ENCODE peak calls at places on chromosomes 1 and 21, in six cellular contexts. N is heart right ventricle, A is stomach, M is breast epithelium, C is upper lobe of left lung, X is mammary epithelial cell. K is an unnamed sample.

GRCh38 chr1:224170748-224171478 is 12.1 kb upstream of the DEGS1 start:
- DNase-seq in N (no peak), A (peak; percentile 40), M (no peak), C (peak; percentile 58), X (peak; percentile 28), K (peak; percentile 31)

GRCh38 chr1:67610450-67610849 is 74.6 kb upstream of the GADD45A start:
- DNase-seq in N (no peak), A (no peak), M (no peak), C (no peak), X (peak; percentile 52), K (no peak)

GRCh38 chr21:46454634-46455390 is 3.9 kb upstream of the DIP2A start:
- DNase-seq in N (no peak), A (no peak), M (no peak), C (no peak), X (peak; percentile 30), K (no peak)

GRCh38 chr1:53350853-53351767 is 23.2 kb upstream of the LRP8 start:
- DNase-seq in N (no peak), A (peak; percentile 15), M (no peak), C (no peak), X (no peak), K (no peak)

GRCh38 chr1:66050123-66050522 is 257.4 kb downstream of the PDE4B start:
- DNase-seq in N (no peak), A (no peak), M (no peak), C (no peak), X (no peak), K (no peak)

GRCh38 chr1:151196292-151196800 is 2.0 kb upstream of the PIP5K1A start:
- DNase-seq in N (peak; percentile 82), A (peak; percentile 71), M (peak; percentile 72), C (peak; percentile 58), X (peak; percentile 81), K (peak; percentile 20)

GRCh38 chr1:102776074-102776473 is 332.2 kb downstream of the COL11A1 start:
- DNase-seq in N (no peak), A (no peak), M (no peak), C (no peak), X (no peak), K (no peak)

GRCh38 chr1:165169028-165169427 is 187.5 kb downstream of the LMX1A start:
- DNase-seq in N (no peak), A (no peak), M (no peak), C (no peak), X (peak; percentile 85), K (no peak)

GRCh38 chr1:118158918-118159317 is 26.1 kb downstream of the SPAG17 start:
- DNase-seq in N (no peak), A (no peak), M (no peak), C (no peak), X (peak; percentile 57), K (no peak)

GRCh38 chr21:42939581-42940413 is 14.4 kb upstream of the ERVH48-1 start:
- DNase-seq in N (peak; percentile 86), A (peak; percentile 73), M (peak; percentile 85), C (peak; percentile 73), X (peak; percentile 97), K (no peak)

GRCh38 chr1:6378096-6378746 is 15.3 kb downstream of the ACOT7 start:
- DNase-seq in N (no peak), A (no peak), M (no peak), C (no peak), X (no peak), K (no peak)

GRCh38 chr21:36135391-36136094 is 664 bp downstream of the CBR3 start:
- DNase-seq in N (peak; percentile 73), A (peak; percentile 55), M (peak; percentile 59), C (peak; percentile 68), X (peak; percentile 86), K (peak; percentile 51)

GRCh38 chr1:193283026-193283425 is 96.6 kb upstream of the B3GALT2 start:
- DNase-seq in N (no peak), A (no peak), M (no peak), C (no peak), X (no peak), K (no peak)

GRCh38 chr1:219086956-219087469 is 86.7 kb upstream of the LYPLAL1 start:
- DNase-seq in N (no peak), A (no peak), M (no peak), C (no peak), X (no peak), K (no peak)

GRCh38 chr1:89525169-89525855 is 683 bp downstream of the LRRC8B start:
- DNase-seq in N (peak; percentile 34), A (no peak), M (peak; percentile 23), C (peak; percentile 68), X (peak; percentile 3), K (peak; percentile 13)

GRCh38 chr1:116910379-116911165 is 856 bp downstream of the PTGFRN start:
- DNase-seq in N (peak; percentile 31), A (peak; percentile 61), M (peak; percentile 40), C (peak; percentile 60), X (peak; percentile 52), K (peak; percentile 46)

GRCh38 chr1:224513787-224514209 is 79.2 kb upstream of the WDR26 start:
- DNase-seq in N (peak; percentile 85), A (peak; percentile 90), M (peak; percentile 64), C (peak; percentile 80), X (peak; percentile 71), K (peak; percentile 81)

GRCh38 chr1:203650012-203650836 is 23.6 kb downstream of the ATP2B4 start:
- DNase-seq in N (no peak), A (peak; percentile 80), M (no peak), C (peak; percentile 76), X (peak; percentile 96), K (peak; percentile 81)

GRCh38 chr1:41613646-41614592 is 129.4 kb upstream of the EDN2 start:
- DNase-seq in N (no peak), A (no peak), M (no peak), C (no peak), X (peak; percentile 77), K (no peak)
- H3K27ac ChIP-seq in N (no peak overlapping the region), A (no peak overlapping the region), M (no peak overlapping the region), C (no peak overlapping the region), X (no peak overlapping the region), K (no peak overlapping the region)

GRCh38 chr1:230773396-230774033 is 26.3 kb downstream of the CAPN9 start:
- DNase-seq in N (no peak), A (no peak), M (no peak), C (no peak), X (no peak), K (no peak)
- TF ChIP-seq CTCF in N (no peak), A (peak; percentile 5), M (no peak), C (no peak), X (no peak), K (no peak)

DNA sequence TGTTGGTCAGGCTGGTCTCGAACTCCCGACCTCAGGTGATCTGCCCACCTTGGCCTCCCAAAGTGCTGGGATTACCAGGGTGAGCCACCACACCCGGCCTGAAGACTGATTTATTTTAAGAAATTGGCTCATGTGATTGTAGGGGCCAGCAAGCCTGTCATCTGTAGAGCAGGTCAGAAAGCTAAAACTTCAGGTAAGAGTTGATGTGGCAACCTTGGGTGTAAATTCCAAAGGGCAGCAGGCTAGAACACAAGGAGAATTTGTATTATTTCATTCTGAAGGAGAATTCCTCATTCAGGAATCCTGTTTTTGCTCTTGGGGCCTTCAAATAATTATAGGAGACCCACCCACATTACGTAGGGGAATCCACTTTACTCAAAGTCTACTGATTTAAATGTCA is 728.7 kb downstream of the LTN1 start:
- DNase-seq in N (no peak), A (no peak), M (no peak), C (no peak), X (no peak), K (no peak)
- H3K9me3 ChIP-seq in N (no peaks in the 10 kb centered on the region), A (no peaks in the 10 kb centered on the region), M (no peaks in the 10 kb centered on the region), C (no peaks in the 10 kb centered on the region), X (no peaks in the 10 kb centered on the region), K (no peaks in the 10 kb centered on the region)

GRCh38 chr21:37335053-37335452 is 31.5 kb upstream of the DYRK1A start:
- DNase-seq in N (no peak), A (no peak), M (no peak), C (no peak), X (no peak), K (no peak)
- H3K27ac ChIP-seq in N (no peak overlapping the region), A (no peak overlapping the region), M (no peak overlapping the region), C (no peak overlapping the region), X (no peak overlapping the region), K (no peak overlapping the region)

K was measured in CD4-positive, alpha-beta T cell.